ENCODE peak calls at places on chromosomes 12 and 14, in eight cellular contexts. K is stomach, Z is right lobe of liver, V is endodermal cell, N is cardiac muscle cell, C is pancreas, F is ovary, B is A549. M is an unnamed sample. For H3K9me3 and H3K4me1, the result is how much of the 10 kb centered on the place peaks cover.

GRCh38 chr14:50410921-50411320 is 14.2 kb upstream of the CDKL1 start:
- DNase-seq in C (no peak), Z (no peak), F (no peak), N (no peak), B (no peak), K (no peak), V (no peak), M (no peak)

GRCh38 chr12:29082522-29082921 is 66.6 kb upstream of the FAR2 start:
- DNase-seq in F (no peak), B (no peak), Z (no peak), V (no peak), C (no peak), N (no peak), K (no peak), M (no peak)

GRCh38 chr12:49923035-49923644 is 19.4 kb upstream of the FAIM2 start:
- DNase-seq in C (no peak), Z (no peak), F (no peak), V (peak), K (no peak), B (no peak), N (no peak), M (no peak)

GRCh38 chr12:32983968-32984367 is 87.4 kb upstream of the PKP2 start:
- DNase-seq in Z (no peak), V (peak), K (no peak), N (peak), C (no peak), F (no peak), B (no peak), M (no peak)

GRCh38 chr12:100717733-100718067 is 76.9 kb upstream of the ANO4 start:
- DNase-seq in F (no peak), C (no peak), B (no peak), V (no peak), N (peak), Z (no peak), K (no peak), M (no peak)

GRCh38 chr14:90114554-90114953 is 52.8 kb downstream of the KCNK13 start:
- DNase-seq in C (no peak), F (no peak), V (no peak), Z (no peak), K (no peak), N (peak), B (peak), M (no peak)

GRCh38 chr14:74980746-74981661 is 21.7 kb upstream of the EIF2B2 start:
- DNase-seq in K (no peak), C (no peak), N (peak), F (no peak), B (no peak), V (peak), Z (no peak), M (no peak)

GRCh38 chr14:99654235-99655000 is 9.5 kb downstream of the HHIPL1 start:
- DNase-seq in V (no peak), K (peak), Z (no peak), B (peak), N (no peak), F (peak), C (no peak), M (peak)

GRCh38 chr14:104345316-104346111 is 207.1 kb downstream of the KIF26A start:
- DNase-seq in N (no peak), B (no peak), Z (no peak), F (no peak), C (no peak), V (peak), K (peak), M (no peak)

GRCh38 chr12:104929926-104930325 is 28.2 kb downstream of the SLC41A2 start:
- DNase-seq in K (no peak), Z (no peak), N (no peak), C (no peak), V (no peak), B (no peak), F (no peak), M (no peak)

GRCh38 chr12:4118601-4119156 is 154.9 kb upstream of the CCND2 start:
- DNase-seq in B (no peak), V (no peak), K (no peak), C (no peak), N (no peak), Z (no peak), F (no peak), M (no peak)

GRCh38 chr12:118052324-118053070 is 8.5 kb downstream of the WSB2 start:
- DNase-seq in F (peak), C (peak), Z (peak), N (no peak), K (peak), V (peak), B (peak), M (peak)

GRCh38 chr12:89140141-89140540 is 212.2 kb downstream of the DUSP6 start:
- DNase-seq in V (no peak), B (no peak), Z (no peak), N (no peak), F (no peak), C (no peak), K (no peak), M (no peak)

GRCh38 chr12:57157588-57158173 is 10.3 kb upstream of the LRP1-AS start:
- DNase-seq in C (no peak), F (no peak), V (no peak), N (no peak), B (no peak), K (no peak), Z (no peak), M (no peak)

GRCh38 chr14:23538785-23539184 is 12.8 kb downstream of the ZFHX2 start:
- DNase-seq in K (no peak), B (no peak), V (peak), Z (no peak), F (no peak), C (no peak), N (peak), M (no peak)

GRCh38 chr12:14416658-14417057 is 51.2 kb downstream of the ATF7IP start:
- DNase-seq in F (no peak), B (peak), N (peak), Z (no peak), V (peak), C (no peak), K (no peak), M (no peak)

GRCh38 chr12:3320881-3321509 is 170.0 kb upstream of the PRMT8 start:
- DNase-seq in V (no peak), C (no peak), F (no peak), N (no peak), K (no peak), Z (peak), B (no peak), M (no peak)

GRCh38 chr12:2347844-2348476 is 295.2 kb downstream of the CACNA1C start:
- DNase-seq in C (no peak), B (no peak), K (no peak), N (no peak), V (peak), F (no peak), Z (no peak), M (no peak)

GRCh38 chr12:53207042-53207441 is at the start of gene ITGB7:
- DNase-seq in B (no peak), K (peak), V (peak), C (no peak), F (no peak), N (no peak), Z (no peak), M (peak)

GRCh38 chr14:96146131-96146771 is 58.4 kb upstream of the BDKRB2 start:
- DNase-seq in F (no peak), N (no peak), Z (no peak), B (peak), K (peak), V (no peak), C (no peak), M (no peak)

GRCh38 chr14:104283197-104284106 is 145.1 kb downstream of the KIF26A start:
- DNase-seq in F (peak), N (no peak), B (no peak), V (peak), K (no peak), Z (peak), C (peak), M (peak)

GRCh38 chr12:29187756-29188155 is 38.7 kb downstream of the FAR2 start:
- DNase-seq in V (no peak), N (no peak), K (no peak), F (no peak), C (no peak), Z (no peak), B (no peak), M (no peak)

GRCh38 chr12:460301-461230 is 827 bp downstream of the B4GALNT3 start:
- DNase-seq in V (peak), Z (no peak), N (peak), F (peak), C (peak), K (no peak), B (no peak), M (peak)

GRCh38 chr14:34180428-34180827 is 229.6 kb upstream of the EGLN3 start:
- DNase-seq in F (no peak), C (no peak), V (no peak), B (no peak), Z (no peak), K (no peak), N (no peak), M (no peak)

GRCh38 chr12:34290191-34290995 is 268.1 kb downstream of the ALG10 start:
- DNase-seq in N (no peak), C (no peak), F (peak), V (peak), K (no peak), Z (no peak), B (no peak), M (no peak)

GRCh38 chr12:106712768-106713167 is 61.7 kb upstream of the RIC8B start:
- DNase-seq in F (no peak), K (no peak), N (no peak), C (no peak), B (no peak), Z (no peak), V (no peak), M (peak)

GRCh38 chr14:90453401-90453951 is 56.6 kb downstream of the CALM1 start:
- DNase-seq in F (peak), C (no peak), B (no peak), K (peak), N (peak), Z (no peak), V (no peak), M (no peak)

GRCh38 chr12:112164326-112164660 is 38.9 kb downstream of the TRAFD1 start:
- DNase-seq in V (no peak), Z (no peak), K (no peak), B (no peak), N (no peak), C (no peak), F (no peak), M (no peak)

GRCh38 chr14:21498540-21499526 is 12.3 kb downstream of the METTL3 start:
- DNase-seq in Z (no peak), N (peak), V (peak), B (peak), F (no peak), K (no peak), C (no peak), M (no peak)

GRCh38 chr12:18373176-18373575 is 111.9 kb downstream of the PIK3C2G start:
- DNase-seq in V (no peak), Z (no peak), F (no peak), N (no peak), C (no peak), B (no peak), K (no peak), M (no peak)

GRCh38 chr14:27995688-27996087 is 770.9 kb upstream of the FOXG1 start:
- DNase-seq in K (no peak), Z (no peak), F (no peak), B (no peak), N (no peak), C (no peak), V (no peak), M (no peak)

GRCh38 chr12:125061229-125061628 is 4.0 kb upstream of the AACS start:
- DNase-seq in N (no peak), V (no peak), K (no peak), Z (no peak), B (no peak), F (no peak), C (no peak), M (no peak)

GRCh38 chr12:125065753-125066570 is 727 bp downstream of the AACS start:
- DNase-seq in N (no peak), Z (no peak), C (no peak), K (no peak), F (no peak), V (peak), B (no peak), M (peak)

GRCh38 chr12:125068391-125068790 is 3.2 kb downstream of the AACS start:
- DNase-seq in K (no peak), B (no peak), V (no peak), N (no peak), F (no peak), Z (no peak), C (no peak), M (no peak)

GRCh38 chr12:125064492-125064891 is 743 bp upstream of the AACS start:
- DNase-seq in K (no peak), B (no peak), N (no peak), Z (no peak), C (no peak), F (no peak), V (peak), M (no peak)

DNA sequence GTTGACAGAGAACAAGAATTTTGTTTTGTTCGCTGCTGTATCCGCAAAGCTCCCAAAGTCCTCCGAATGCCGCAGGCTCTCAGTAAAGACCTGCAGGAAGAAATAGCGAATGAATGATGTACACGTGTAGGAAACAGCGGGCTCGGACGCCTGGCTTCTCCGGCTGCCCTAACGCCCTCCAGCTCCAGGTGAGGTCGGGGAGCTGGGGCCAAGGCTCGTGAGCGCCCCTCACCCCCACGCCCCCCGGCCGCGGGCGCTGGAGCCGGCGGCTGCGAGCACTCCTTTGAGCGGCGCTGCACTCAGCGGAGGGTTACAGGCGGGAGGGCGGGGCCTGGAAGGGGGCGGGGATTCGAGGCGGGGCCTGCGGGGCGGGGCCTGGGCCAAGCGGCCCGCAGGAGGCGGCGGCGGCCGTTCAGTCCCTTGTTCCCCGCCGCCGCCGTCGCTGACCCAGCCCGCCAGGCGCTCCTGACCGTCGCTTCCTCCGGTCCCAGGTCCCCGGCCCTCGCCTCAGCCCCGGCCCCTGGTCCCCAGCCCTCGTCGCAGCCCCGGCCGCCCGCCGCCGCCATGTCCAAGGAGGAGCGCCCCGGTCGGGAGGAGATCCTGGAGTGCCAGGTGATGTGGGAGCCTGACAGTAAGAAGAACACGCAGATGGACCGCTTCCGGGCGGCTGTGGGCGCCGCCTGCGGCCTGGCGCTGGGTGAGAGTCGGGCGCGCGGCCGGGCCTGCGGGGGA is at the start of gene AACS:
- DNase-seq in F (peak), V (peak), C (peak), K (peak), Z (peak), N (peak), B (peak), M (peak)
- TF ChIP-seq CTCF in F (no peak), V (peak), C (no peak), K (no peak), Z (no peak), N (peak), B (no peak), M (no peak)

DNA sequence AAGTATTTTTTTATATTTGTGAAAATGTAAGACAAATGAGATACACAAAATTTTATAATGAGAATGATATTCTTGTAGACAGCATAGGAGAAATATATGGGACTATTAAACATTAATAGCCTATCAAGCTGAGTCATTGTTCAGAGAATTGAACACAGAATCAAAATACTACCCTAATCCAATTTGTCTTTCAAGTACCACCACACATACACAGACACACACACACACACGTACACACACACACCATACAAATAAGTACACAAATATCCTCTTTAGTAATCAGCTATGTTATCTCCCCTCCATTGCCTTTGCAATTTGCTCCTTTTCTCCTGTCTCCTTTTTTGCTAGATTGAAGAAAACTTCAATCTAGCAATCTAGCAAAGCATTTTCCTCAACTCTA is 499.3 kb downstream of the FOXG1 start:
- DNase-seq in B (no peak), N (no peak), C (no peak), Z (no peak), F (no peak), K (no peak), V (no peak), M (no peak)
- H3K9me3 ChIP-seq in B (under half), N (under half), C (under half), Z (under half), F (under half), K (under half), V (under half), M (under half)

GRCh38 chr12:51958542-51958941 is 7.0 kb downstream of the ACVR1B start:
- DNase-seq in N (no peak), K (peak), V (peak), B (no peak), C (no peak), F (no peak), Z (no peak), M (no peak)

GRCh38 chr12:51960488-51960887 is 9.0 kb downstream of the ACVR1B start:
- DNase-seq in C (no peak), Z (no peak), N (no peak), B (no peak), K (no peak), F (no peak), V (peak), M (no peak)

GRCh38 chr12:51959211-51959610 is 7.7 kb downstream of the ACVR1B start:
- DNase-seq in K (peak), N (no peak), F (no peak), C (no peak), B (no peak), Z (no peak), V (peak), M (peak)

GRCh38 chr12:51960890-51961289 is 9.4 kb downstream of the ACVR1B start:
- DNase-seq in V (peak), C (no peak), Z (no peak), B (no peak), K (no peak), N (no peak), F (no peak), M (no peak)

GRCh38 chr12:51959921-51960320 is 8.4 kb downstream of the ACVR1B start:
- DNase-seq in B (no peak), C (no peak), V (peak), F (no peak), Z (no peak), N (no peak), K (no peak), M (no peak)
- H3K4me1 ChIP-seq in B (under half), C (half or more), V (under half), F (under half), Z (under half), N (under half), K (half or more), M (half or more)

GRCh38 chr14:69666698-69667211 is 55.4 kb downstream of the SUSD6 start:
- DNase-seq in C (no peak), F (no peak), Z (no peak), B (peak), N (no peak), K (no peak), V (no peak), M (no peak)

GRCh38 chr14:69666112-69666511 is 54.7 kb downstream of the SUSD6 start:
- DNase-seq in K (no peak), N (no peak), F (no peak), V (no peak), B (no peak), C (no peak), Z (no peak), M (no peak)

GRCh38 chr14:69669375-69669774 is 58.0 kb downstream of the SUSD6 start:
- DNase-seq in F (no peak), Z (no peak), K (no peak), C (no peak), N (no peak), V (no peak), B (no peak), M (no peak)

GRCh38 chr14:69670093-69670492 is 58.7 kb downstream of the SUSD6 start:
- DNase-seq in C (no peak), B (no peak), Z (no peak), F (no peak), N (no peak), V (no peak), K (no peak), M (no peak)

DNA sequence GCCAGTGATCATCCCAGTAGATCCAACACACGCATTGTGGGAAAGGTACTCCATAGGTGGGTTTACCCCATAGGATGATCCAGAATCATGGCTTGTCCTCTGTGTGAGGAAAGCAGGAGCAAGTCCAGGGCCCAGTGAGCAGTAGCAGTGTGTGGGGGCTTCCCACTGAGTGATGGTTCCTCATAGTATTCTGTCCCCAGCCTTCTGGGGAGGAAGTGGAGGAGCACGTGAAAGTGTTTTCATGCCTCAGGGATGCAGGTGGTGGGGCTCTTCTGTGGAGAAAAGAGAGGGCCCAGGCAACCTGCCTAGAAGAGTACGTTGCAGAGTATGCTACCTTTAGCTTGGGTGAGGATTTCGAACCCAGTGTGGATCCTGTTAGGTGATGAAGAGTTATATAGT is 56.5 kb downstream of the SUSD6 start:
- DNase-seq in N (no peak), B (no peak), C (no peak), Z (no peak), K (no peak), F (no peak), V (no peak), M (no peak)
- TF ChIP-seq CTCF in N (no peak), B (no peak), C (no peak), Z (no peak), K (no peak), F (no peak), V (no peak), M (no peak)

GRCh38 chr12:128381537-128381936 is 114.6 kb downstream of the TMEM132C start:
- DNase-seq in V (peak), C (no peak), B (no peak), F (no peak), N (peak), Z (no peak), K (no peak), M (no peak)
- H3K9me3 ChIP-seq in V (under half), C (under half), B (under half), F (under half), N (under half), Z (under half), K (under half), M (under half)

GRCh38 chr14:68919129-68919927 is 59.8 kb downstream of the ACTN1 start:
- DNase-seq in B (no peak), Z (no peak), V (no peak), C (no peak), K (no peak), N (no peak), F (no peak), M (no peak)
- H3K4me1 ChIP-seq in B (under half), Z (under half), V (under half), C (under half), K (half or more), N (under half), F (under half), M (under half)

DNA sequence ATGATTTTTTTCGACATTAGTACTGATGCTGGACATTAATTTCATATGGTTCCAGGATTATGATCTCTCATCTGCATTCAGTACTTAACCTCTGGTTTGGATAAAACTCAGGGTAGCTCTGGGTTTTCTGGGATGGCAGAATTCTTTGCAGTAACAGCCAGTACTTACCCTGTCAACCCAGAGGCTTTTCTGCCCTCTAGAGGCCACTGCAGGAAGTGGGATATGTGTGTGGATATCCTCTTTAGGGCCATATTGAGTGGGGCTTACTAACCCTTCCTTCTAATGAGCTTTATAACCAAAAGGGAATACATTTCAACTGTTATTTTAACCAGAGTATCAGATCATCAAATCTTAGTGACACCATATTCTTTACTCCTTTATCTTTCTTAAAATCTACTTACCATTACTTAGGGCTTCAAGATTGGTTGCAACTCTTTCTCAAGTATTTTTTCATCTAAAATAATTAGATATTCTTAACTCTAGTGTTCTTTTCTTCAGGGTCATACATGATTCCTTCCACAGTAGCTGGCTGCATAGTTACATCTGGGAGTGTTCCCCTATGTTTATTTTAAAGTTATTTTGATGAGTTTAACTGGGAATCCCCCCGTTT is 488.0 kb upstream of the STXBP6 start:
- DNase-seq in F (no peak), Z (no peak), N (peak), B (peak), C (no peak), V (peak), K (peak), M (no peak)
- TF ChIP-seq CTCF in F (no peak), Z (peak), N (no peak), B (no peak), C (peak), V (peak), K (peak), M (peak)

GRCh38 chr12:21939435-21939834 is 1.8 kb downstream of the ABCC9 start:
- DNase-seq in K (no peak), V (no peak), Z (no peak), B (no peak), N (no peak), F (no peak), C (no peak), M (no peak)
- H3K9me3 ChIP-seq in K (under half), V (under half), Z (under half), B (under half), N (under half), F (under half), C (under half), M (under half)

M was measured in mucosa of descending colon.